ENCODE peak calls at places on chromosomes 13 and 19, in six cellular contexts. M is body of pancreas, W is heart left ventricle, O is endodermal cell, C is heart right ventricle, T is thoracic aorta. N is an unnamed sample.

GRCh38 chr13:47455581-47455980 is 545.5 kb downstream of the SUCLA2 start:
- DNase-seq in O (no peak), W (no peak), T (no peak), C (no peak), M (peak; percentile 7), N (peak; percentile 14)

GRCh38 chr13:112902669-112903068 is 66.3 kb upstream of the MCF2L start:
- DNase-seq in O (peak; percentile 35), T (no peak), W (no peak), M (peak; percentile 44), C (no peak), N (no peak)

GRCh38 chr13:26112843-26113242 is 61.0 kb upstream of the SHISA2 start:
- DNase-seq in M (no peak), O (no peak), T (no peak), C (no peak), W (no peak), N (no peak)

GRCh38 chr13:101325423-101325822 is 90.9 kb downstream of the NALCN start:
- DNase-seq in C (no peak), W (no peak), O (no peak), T (no peak), M (no peak), N (no peak)

GRCh38 chr19:33758541-33759013 is 38.1 kb upstream of the KCTD15 start:
- DNase-seq in O (no peak), T (no peak), W (no peak), C (no peak), M (no peak), N (no peak)

GRCh38 chr19:16949496-16950023 is 60.8 kb downstream of the F2RL3 start:
- DNase-seq in M (no peak), O (no peak), W (no peak), T (no peak), C (no peak), N (no peak)

GRCh38 chr19:18879579-18880373 is 16.2 kb downstream of the CERS1 start:
- DNase-seq in O (peak; percentile 89), C (no peak), M (peak; percentile 37), W (no peak), T (no peak), N (peak; percentile 75)

GRCh38 chr13:42660367-42660965 is 86.5 kb downstream of the TNFSF11 start:
- DNase-seq in C (no peak), W (no peak), T (no peak), O (no peak), M (no peak), N (no peak)

GRCh38 chr19:15114153-15114540 is 6.9 kb downstream of the SYDE1 start:
- DNase-seq in T (no peak), C (no peak), W (no peak), O (no peak), M (no peak), N (no peak)

GRCh38 chr19:8698433-8699063 is at the start of gene ACTL9:
- DNase-seq in W (no peak), T (no peak), C (no peak), O (no peak), M (no peak), N (no peak)

GRCh38 chr19:13012690-13013608 is 17.7 kb downstream of the NFIX start:
- DNase-seq in O (peak; percentile 74), T (no peak), M (peak; percentile 33), W (no peak), C (peak; percentile 57), N (no peak)

GRCh38 chr13:99651016-99651415 is 149.7 kb downstream of the TM9SF2 start:
- DNase-seq in C (no peak), T (no peak), O (no peak), W (no peak), M (no peak), N (no peak)

GRCh38 chr13:26323764-26324163 is 69.8 kb downstream of the CDK8 start:
- DNase-seq in C (no peak), M (no peak), T (no peak), O (no peak), W (no peak), N (no peak)

GRCh38 chr13:33509642-33510229 is 224.2 kb upstream of the STARD13 start:
- DNase-seq in M (peak; percentile 17), C (peak; percentile 13), T (no peak), W (peak; percentile 50), O (no peak), N (no peak)

GRCh38 chr19:1474011-1474764 is 4.8 kb downstream of the C19orf25 start:
- DNase-seq in W (peak; percentile 14), C (peak; percentile 41), M (no peak), O (no peak), T (no peak), N (no peak)

GRCh38 chr13:47287291-47287751 is 390.5 kb upstream of the HTR2A start:
- DNase-seq in T (no peak), M (no peak), C (no peak), W (no peak), O (no peak), N (no peak)

GRCh38 chr19:10274589-10274988 is 3.7 kb downstream of the ICAM1 start:
- DNase-seq in T (no peak), M (no peak), C (no peak), W (no peak), O (no peak), N (no peak)

GRCh38 chr19:4361152-4362037 is 18.0 kb downstream of the MPND start:
- DNase-seq in T (no peak), O (peak; percentile 83), W (no peak), C (no peak), M (no peak), N (no peak)

GRCh38 chr19:419721-420515 is 11.0 kb upstream of the C2CD4C start:
- DNase-seq in C (no peak), T (no peak), O (no peak), W (no peak), M (no peak), N (no peak)

GRCh38 chr13:22141636-22142035 is 470.8 kb downstream of the FGF9 start:
- DNase-seq in T (no peak), C (no peak), W (no peak), O (no peak), M (no peak), N (no peak)

GRCh38 chr13:45833663-45834062 is 17.9 kb downstream of the SIAH3 start:
- DNase-seq in W (peak; percentile 53), O (no peak), T (no peak), M (peak; percentile 14), C (peak; percentile 43), N (no peak)

GRCh38 chr13:50122465-50122864 is 107.2 kb downstream of the KCNRG start:
- DNase-seq in M (no peak), W (no peak), O (peak; percentile 43), C (no peak), T (no peak), N (no peak)

GRCh38 chr13:80742027-80742426 is 401.1 kb upstream of the SPRY2 start:
- DNase-seq in M (no peak), C (no peak), T (no peak), W (no peak), O (no peak), N (no peak)

GRCh38 chr19:40611096-40611495 is 9.9 kb downstream of the LTBP4 start:
- DNase-seq in M (no peak), C (no peak), T (no peak), W (peak; percentile 13), O (peak; percentile 39), N (no peak)

GRCh38 chr19:10450853-10451609 is 30.7 kb downstream of the PDE4A start:
- DNase-seq in T (no peak), W (no peak), M (no peak), C (no peak), O (peak; percentile 87), N (peak; percentile 71)

GRCh38 chr19:46659151-46660007 is 1.6 kb downstream of the DACT3 start:
- DNase-seq in T (no peak), C (peak; percentile 39), W (peak; percentile 58), M (peak; percentile 10), O (peak; percentile 82), N (peak; percentile 59)

GRCh38 chr13:102838982-102839381 is 6.8 kb upstream of the ERCC5 start:
- DNase-seq in T (no peak), O (no peak), C (no peak), W (no peak), M (no peak), N (no peak)

GRCh38 chr13:66859078-66859477 is 371.1 kb downstream of the PCDH9 start:
- DNase-seq in T (no peak), O (no peak), W (no peak), M (no peak), C (no peak), N (no peak)

GRCh38 chr13:66858163-66858562 is 372.0 kb downstream of the PCDH9 start:
- DNase-seq in M (no peak), W (no peak), T (no peak), C (no peak), O (no peak), N (no peak)

GRCh38 chr13:66849706-66850105 is 380.4 kb downstream of the PCDH9 start:
- DNase-seq in O (peak; percentile 41), T (no peak), C (no peak), M (no peak), W (no peak), N (no peak)

GRCh38 chr13:66855110-66855509 is 375.0 kb downstream of the PCDH9 start:
- DNase-seq in M (no peak), T (no peak), O (no peak), W (no peak), C (no peak), N (no peak)

DNA sequence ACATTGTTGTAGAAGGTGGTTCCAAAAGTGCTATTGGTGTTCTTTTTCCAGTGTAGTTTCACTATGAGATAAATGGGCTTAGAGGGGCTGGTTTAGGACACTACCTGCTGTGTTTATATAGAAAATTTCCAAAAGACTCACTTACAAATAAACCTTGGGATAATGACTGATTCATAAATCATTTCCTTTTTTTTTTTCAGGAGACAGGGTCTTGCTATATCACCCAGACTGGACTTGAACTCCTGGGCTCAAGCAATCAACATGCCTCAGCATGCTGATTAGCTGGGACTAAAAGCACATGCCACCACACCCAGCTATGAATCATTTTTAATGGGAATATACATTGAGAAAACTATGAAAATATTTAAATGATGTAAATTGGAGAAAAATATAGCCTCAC is 376.6 kb downstream of the PCDH9 start:
- DNase-seq in C (no peak), T (no peak), M (no peak), O (no peak), W (no peak), N (no peak)
- TF ChIP-seq CTCF in C (no peak), T (no peak), M (no peak), O (no peak), W (no peak), N (no peak)

GRCh38 chr19:56972291-56972914 is 131.9 kb upstream of the PEG3 start:
- DNase-seq in O (no peak), M (no peak), T (no peak), C (no peak), W (no peak), N (no peak)
- H3K27me3 ChIP-seq in O (no peaks in the 10 kb centered on the region), M (no peaks in the 10 kb centered on the region), T (no peaks in the 10 kb centered on the region), C (peaks cover 19% of the 10 kb centered on the region), W (no peaks in the 10 kb centered on the region), N (no peaks in the 10 kb centered on the region)

DNA sequence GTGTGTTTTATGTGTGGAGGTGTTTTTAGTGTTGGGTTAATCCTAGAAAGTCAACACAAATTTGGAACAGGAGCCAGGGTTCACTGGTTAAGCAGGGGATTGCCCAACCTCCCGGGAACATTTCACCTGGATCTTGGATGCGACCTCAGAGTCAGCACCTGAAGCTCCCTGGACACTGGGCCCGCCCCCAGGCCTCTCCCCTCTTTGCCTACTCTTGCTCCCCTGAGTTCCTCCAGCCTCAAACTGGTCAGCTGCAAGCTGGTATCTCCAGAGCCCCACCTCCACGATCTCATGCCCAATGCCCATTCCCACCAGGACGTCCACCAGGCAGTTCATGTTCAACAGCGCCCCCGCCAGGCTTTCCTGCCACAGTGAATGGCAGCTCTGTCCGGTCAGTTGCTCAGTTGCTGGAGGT is 9.7 kb downstream of the HSD17B14 start:
- DNase-seq in M (peak; percentile 74), O (peak; percentile 89), C (no peak), T (no peak), W (no peak), N (no peak)
- TF ChIP-seq CTCF in M (peak; percentile 40), O (peak; percentile 70), C (no peak), T (no peak), W (no peak), N (peak; percentile 36)

GRCh38 chr19:29524201-29524911 is 1.4 kb upstream of the VSTM2B start:
- DNase-seq in M (no peak), W (no peak), O (peak; percentile 78), C (no peak), T (no peak), N (no peak)
- H3K27me3 ChIP-seq in M (no peaks in the 10 kb centered on the region), W (peaks cover 71% of the 10 kb centered on the region), O (peaks cover 91% of the 10 kb centered on the region), C (peaks cover 87% of the 10 kb centered on the region), T (no peaks in the 10 kb centered on the region), N (peaks cover 58% of the 10 kb centered on the region)